ENCODE peak calls at places on chromosomes 7 and 10, in four cellular contexts. K is activated gamma-delta T cell treated with Interleukin-2 at 50 U/mL for 16 hours, Y is brain microvascular endothelial cell, P is A172. I is an unnamed sample.

GRCh38 chr10:132605390-132605789 is 67.8 kb downstream of the INPP5A start:
- DNase-seq in K (no peak), Y (no peak), P (no peak), I (no peak)

GRCh38 chr7:44920119-44920518 is 34.8 kb upstream of the PURB start:
- DNase-seq in K (no peak), Y (no peak), P (no peak), I (no peak)

GRCh38 chr10:62614389-62615157 is 189.9 kb upstream of the ADO start:
- DNase-seq in K (no peak), Y (peak), P (peak), I (peak)

GRCh38 chr7:92824450-92824849 is 11.9 kb downstream of the CDK6 start:
- DNase-seq in K (no peak), Y (no peak), P (no peak), I (no peak)

GRCh38 chr10:21099291-21099800 is 202.2 kb upstream of the NEBL start:
- DNase-seq in K (no peak), Y (no peak), P (no peak), I (no peak)

GRCh38 chr7:147775564-147775963 is 815.0 kb upstream of the C7orf33 start:
- DNase-seq in K (no peak), Y (no peak), P (no peak), I (no peak)

GRCh38 chr7:55469721-55470120 is 102.6 kb downstream of the VOPP1 start:
- DNase-seq in K (no peak), Y (no peak), P (no peak), I (no peak)

GRCh38 chr10:46520941-46521340 is 35.5 kb downstream of the GPRIN2 start:
- DNase-seq in K (no peak), Y (no peak), P (peak), I (peak)

GRCh38 chr10:35808344-35808743 is 166.2 kb upstream of the FZD8 start:
- DNase-seq in K (no peak), Y (no peak), P (no peak), I (no peak)

GRCh38 chr7:1537631-1538412 is 7.3 kb downstream of the MAFK start:
- DNase-seq in K (no peak), Y (peak), P (peak), I (peak)

GRCh38 chr10:79063071-79063491 is 5.7 kb upstream of the ZMIZ1 start:
- DNase-seq in K (no peak), Y (no peak), P (no peak), I (no peak)

GRCh38 chr10:131618587-131619267 is 282.1 kb upstream of the PPP2R2D start:
- DNase-seq in K (no peak), Y (no peak), P (no peak), I (no peak)

GRCh38 chr10:18240185-18240882 is 100.1 kb downstream of the CACNB2 start:
- DNase-seq in K (no peak), Y (no peak), P (no peak), I (no peak)